ENCODE peak calls at places on chromosomes 4 and X, in eight cellular contexts. S, F, E, R, H, D, C and Z are unnamed samples.
A peak's percentile ranks its signal among the peaks of the same experiment; 100 is the strongest.

GRCh38 chr4:47718691-47719090 is 119.2 kb downstream of the CORIN start:
- DNase-seq in S (no peak), C (no peak), E (no peak), F (no peak), D (no peak), R (no peak), H (no peak), Z (no peak)

GRCh38 chrX:49198540-49199314 is 1.3 kb downstream of the SYP start:
- DNase-seq in H (no peak), F (no peak), E (no peak), S (no peak), R (no peak), C (no peak), D (no peak), Z (no peak)

GRCh38 chr4:41339812-41340809 is 83.4 kb downstream of the UCHL1 start:
- DNase-seq in F (no peak), S (peak; percentile 62), H (peak; percentile 93), R (no peak), E (no peak), D (no peak), C (no peak), Z (peak; percentile 74)

GRCh38 chr4:23888421-23889319 is 1.2 kb downstream of the PPARGC1A start:
- DNase-seq in S (peak; percentile 65), C (no peak), E (peak; percentile 26), F (no peak), R (no peak), H (no peak), D (no peak), Z (peak; percentile 56)

GRCh38 chr4:177442623-177443155 is 452 bp upstream of the AGA start:
- DNase-seq in C (no peak), H (no peak), S (no peak), E (peak; percentile 16), D (no peak), R (no peak), F (peak; percentile 7), Z (peak; percentile 45)

GRCh38 chr4:15956179-15956850 is 6.7 kb downstream of the FGFBP2 start:
- DNase-seq in C (peak; percentile 5), R (peak; percentile 95), F (peak; percentile 69), S (peak; percentile 23), E (peak; percentile 68), D (peak; percentile 67), H (peak; percentile 90), Z (peak; percentile 83)

GRCh38 chr4:6416518-6417286 is 55.7 kb downstream of the PPP2R2C start:
- DNase-seq in D (no peak), E (no peak), C (no peak), S (no peak), R (no peak), F (no peak), H (peak; percentile 5), Z (no peak)

GRCh38 chr4:78954048-78954666 is 14.9 kb upstream of the PAQR3 start:
- DNase-seq in R (no peak), H (peak; percentile 57), D (no peak), S (no peak), F (no peak), C (no peak), E (no peak), Z (peak; percentile 16)

GRCh38 chrX:102712216-102712966 is at the start of gene GPRASP2:
- DNase-seq in C (no peak), D (no peak), F (no peak), S (peak; percentile 4), R (no peak), H (peak; percentile 45), E (peak; percentile 24), Z (peak; percentile 18)

GRCh38 chr4:70747874-70748273 is 26.1 kb downstream of the RUFY3 start:
- DNase-seq in C (no peak), F (no peak), E (no peak), R (no peak), S (peak; percentile 26), D (no peak), H (no peak), Z (no peak)

GRCh38 chr4:169530048-169530447 is 82.3 kb downstream of the NEK1 start:
- DNase-seq in D (no peak), E (peak; percentile 74), C (no peak), F (no peak), S (no peak), H (no peak), R (no peak), Z (no peak)